ENCODE peak calls at places on chromosomes 6 and 20, in six cellular contexts. One of them, this sample, is unnamed. For H3K4me1, the result is how much of the 10 kb centered on the place peaks cover.

GRCh38 chr20:61316351-61316750 is 64.3 kb downstream of the CDH4 start:
- DNase-seq in astrocyte: no peak
- DNase-seq in GM23248: no peak
- DNase-seq in PC-3: no peak
- DNase-seq in HCT116: no peak
- DNase-seq in OCI-LY7: no peak
- DNase-seq in this sample: no peak

GRCh38 chr6:15089569-15090144 is 156.2 kb upstream of the JARID2 start:
- DNase-seq in GM23248: no peak
- DNase-seq in astrocyte: no peak
- DNase-seq in PC-3: peak
- DNase-seq in HCT116: no peak
- DNase-seq in OCI-LY7: no peak
- DNase-seq in this sample: no peak

GRCh38 chr6:2351807-2352431 is 106.5 kb upstream of the GMDS start:
- DNase-seq in astrocyte: peak
- DNase-seq in PC-3: no peak
- DNase-seq in HCT116: no peak
- DNase-seq in GM23248: peak
- DNase-seq in OCI-LY7: no peak
- DNase-seq in this sample: no peak

GRCh38 chr20:35673884-35674283 is 9.2 kb upstream of the CPNE1 start:
- DNase-seq in GM23248: no peak
- DNase-seq in astrocyte: no peak
- DNase-seq in HCT116: no peak
- DNase-seq in OCI-LY7: no peak
- DNase-seq in PC-3: no peak
- DNase-seq in this sample: no peak

GRCh38 chr6:117463762-117464665 is 18.5 kb upstream of the DCBLD1 start:
- DNase-seq in PC-3: peak
- DNase-seq in HCT116: no peak
- DNase-seq in astrocyte: peak
- DNase-seq in GM23248: peak
- DNase-seq in OCI-LY7: no peak
- DNase-seq in this sample: no peak

GRCh38 chr6:67131827-67132226 is 1424.8 kb upstream of the EYS start:
- DNase-seq in HCT116: no peak
- DNase-seq in PC-3: peak
- DNase-seq in OCI-LY7: no peak
- DNase-seq in astrocyte: peak
- DNase-seq in GM23248: no peak
- DNase-seq in this sample: no peak

GRCh38 chr6:148760568-148761531 is 14.0 kb downstream of the UST start:
- DNase-seq in OCI-LY7: peak
- DNase-seq in astrocyte: peak
- DNase-seq in PC-3: no peak
- DNase-seq in GM23248: peak
- DNase-seq in HCT116: no peak
- DNase-seq in this sample: no peak

GRCh38 chr20:64106435-64106961 is 867 bp downstream of the NPBWR2 start:
- DNase-seq in astrocyte: no peak
- DNase-seq in OCI-LY7: no peak
- DNase-seq in PC-3: no peak
- DNase-seq in HCT116: no peak
- DNase-seq in GM23248: no peak
- DNase-seq in this sample: no peak

GRCh38 chr6:111614833-111615582 is 9.3 kb upstream of the TRAF3IP2 start:
- DNase-seq in HCT116: no peak
- DNase-seq in GM23248: no peak
- DNase-seq in PC-3: no peak
- DNase-seq in astrocyte: no peak
- DNase-seq in OCI-LY7: no peak
- DNase-seq in this sample: no peak

GRCh38 chr6:122026572-122027369 is 372.7 kb upstream of the HSF2 start:
- DNase-seq in PC-3: no peak
- DNase-seq in GM23248: no peak
- DNase-seq in astrocyte: no peak
- DNase-seq in OCI-LY7: no peak
- DNase-seq in HCT116: no peak
- DNase-seq in this sample: no peak

GRCh38 chr6:146767632-146768031 is 168.9 kb downstream of the ADGB start:
- DNase-seq in astrocyte: no peak
- DNase-seq in PC-3: no peak
- DNase-seq in OCI-LY7: no peak
- DNase-seq in HCT116: no peak
- DNase-seq in GM23248: no peak
- DNase-seq in this sample: no peak

GRCh38 chr6:75526502-75527127 is 33.0 kb upstream of the FILIP1 start:
- DNase-seq in OCI-LY7: peak
- DNase-seq in PC-3: peak
- DNase-seq in GM23248: peak
- DNase-seq in astrocyte: peak
- DNase-seq in HCT116: peak
- DNase-seq in this sample: no peak

GRCh38 chr6:38432479-38432878 is 207.2 kb downstream of the BTBD9 start:
- DNase-seq in GM23248: peak
- DNase-seq in OCI-LY7: no peak
- DNase-seq in HCT116: no peak
- DNase-seq in PC-3: peak
- DNase-seq in astrocyte: peak
- DNase-seq in this sample: no peak

GRCh38 chr20:40741507-40742106 is 52.6 kb upstream of the MAFB start:
- DNase-seq in PC-3: peak
- DNase-seq in astrocyte: peak
- DNase-seq in OCI-LY7: peak
- DNase-seq in HCT116: peak
- DNase-seq in GM23248: peak
- DNase-seq in this sample: no peak

GRCh38 chr20:20593447-20594170 is 118.8 kb downstream of the RALGAPA2 start:
- DNase-seq in HCT116: peak
- DNase-seq in PC-3: peak
- DNase-seq in OCI-LY7: peak
- DNase-seq in GM23248: peak
- DNase-seq in astrocyte: peak
- DNase-seq in this sample: no peak

GRCh38 chr20:1185781-1186334 is 1.1 kb upstream of the TMEM74B start:
- DNase-seq in PC-3: peak
- DNase-seq in GM23248: peak
- DNase-seq in astrocyte: peak
- DNase-seq in HCT116: peak
- DNase-seq in OCI-LY7: peak
- DNase-seq in this sample: no peak

GRCh38 chr6:98929498-98930060 is 18.2 kb downstream of the FBXL4 start:
- DNase-seq in astrocyte: no peak
- DNase-seq in PC-3: no peak
- DNase-seq in OCI-LY7: no peak
- DNase-seq in HCT116: no peak
- DNase-seq in GM23248: no peak
- DNase-seq in this sample: no peak

GRCh38 chr6:134342972-134343371 is 25.1 kb upstream of the SGK1 start:
- DNase-seq in OCI-LY7: no peak
- DNase-seq in astrocyte: no peak
- DNase-seq in HCT116: no peak
- DNase-seq in GM23248: no peak
- DNase-seq in PC-3: no peak
- DNase-seq in this sample: peak

GRCh38 chr20:57030611-57031600 is 235.5 kb downstream of the BMP7 start:
- DNase-seq in astrocyte: peak
- DNase-seq in GM23248: peak
- DNase-seq in PC-3: peak
- DNase-seq in HCT116: no peak
- DNase-seq in OCI-LY7: no peak
- DNase-seq in this sample: no peak

GRCh38 chr6:90720404-90720803 is 133.5 kb upstream of the MAP3K7 start:
- DNase-seq in astrocyte: no peak
- DNase-seq in HCT116: no peak
- DNase-seq in GM23248: no peak
- DNase-seq in OCI-LY7: no peak
- DNase-seq in PC-3: no peak
- DNase-seq in this sample: no peak

GRCh38 chr6:100851819-100852218 is 29.3 kb downstream of the ASCC3 start:
- DNase-seq in OCI-LY7: no peak
- DNase-seq in HCT116: no peak
- DNase-seq in PC-3: no peak
- DNase-seq in astrocyte: no peak
- DNase-seq in GM23248: no peak
- DNase-seq in this sample: no peak

GRCh38 chr6:37985355-37985754 is 165.8 kb downstream of the ZFAND3 start:
- DNase-seq in PC-3: no peak
- DNase-seq in astrocyte: no peak
- DNase-seq in GM23248: no peak
- DNase-seq in HCT116: no peak
- DNase-seq in OCI-LY7: no peak
- DNase-seq in this sample: no peak

GRCh38 chr20:45044084-45044573 is 56.8 kb downstream of the KCNS1 start:
- DNase-seq in OCI-LY7: peak
- DNase-seq in PC-3: peak
- DNase-seq in HCT116: peak
- DNase-seq in GM23248: peak
- DNase-seq in astrocyte: peak
- DNase-seq in this sample: peak

GRCh38 chr6:140001851-140002301 is 627.4 kb upstream of the CITED2 start:
- DNase-seq in HCT116: no peak
- DNase-seq in GM23248: peak
- DNase-seq in PC-3: no peak
- DNase-seq in OCI-LY7: no peak
- DNase-seq in astrocyte: peak
- DNase-seq in this sample: no peak

GRCh38 chr20:31587545-31588389 is 17.3 kb upstream of the ID1 start:
- DNase-seq in astrocyte: no peak
- DNase-seq in GM23248: peak
- DNase-seq in PC-3: no peak
- DNase-seq in OCI-LY7: no peak
- DNase-seq in HCT116: no peak
- DNase-seq in this sample: no peak

DNA sequence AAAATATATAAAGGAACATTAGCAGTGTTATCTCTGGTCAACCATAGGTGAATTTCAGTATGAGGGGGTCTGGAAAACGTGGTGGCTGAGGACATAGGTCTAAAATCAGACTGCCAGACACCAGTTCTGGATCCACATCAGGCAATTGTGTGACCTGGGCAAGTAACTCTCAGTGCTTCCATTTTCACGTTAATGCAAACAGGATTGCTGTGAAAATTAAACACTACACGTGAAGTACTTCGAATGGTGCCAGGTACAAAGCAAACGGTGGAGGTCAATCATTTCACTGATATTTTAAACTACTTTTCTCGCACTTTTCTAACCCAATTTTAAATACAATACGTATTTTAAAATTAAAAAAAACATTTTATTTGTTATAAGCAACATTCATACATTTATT is 315.7 kb downstream of the TRDN start:
- DNase-seq in OCI-LY7: no peak
- DNase-seq in GM23248: no peak
- DNase-seq in PC-3: no peak
- DNase-seq in HCT116: no peak
- DNase-seq in astrocyte: no peak
- DNase-seq in this sample: no peak
- H2AFZ ChIP-seq in OCI-LY7: no peak
- H2AFZ ChIP-seq in GM23248: no peak
- H2AFZ ChIP-seq in PC-3: no peak
- H2AFZ ChIP-seq in HCT116: no peak
- H2AFZ ChIP-seq in astrocyte: no peak
- H2AFZ ChIP-seq in this sample: no peak

DNA sequence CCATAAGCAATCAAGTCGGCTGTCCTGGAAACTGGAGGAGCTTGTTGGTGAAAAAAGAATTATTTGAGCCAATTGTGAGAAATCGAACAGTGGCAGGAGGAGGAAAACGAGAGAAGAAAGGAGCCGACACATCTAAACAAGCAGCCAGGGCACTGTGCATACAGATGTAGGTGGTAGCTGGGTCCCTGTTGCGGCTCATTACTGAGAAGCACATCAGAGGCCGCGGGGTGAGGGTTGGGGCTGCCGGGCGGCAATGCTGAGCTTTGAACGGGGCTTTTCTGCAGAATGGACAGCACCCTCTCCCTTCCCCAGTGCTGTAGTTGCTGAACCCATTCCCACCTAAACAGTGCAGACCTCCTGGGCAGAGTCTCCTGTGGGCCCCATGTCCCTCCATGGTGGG is 4.1 kb upstream of the LEMD2 start:
- DNase-seq in astrocyte: no peak
- DNase-seq in GM23248: no peak
- DNase-seq in OCI-LY7: no peak
- DNase-seq in PC-3: no peak
- DNase-seq in HCT116: no peak
- DNase-seq in this sample: no peak
- H3K4me2 ChIP-seq in astrocyte: no peak
- H3K4me2 ChIP-seq in GM23248: no peak
- H3K4me2 ChIP-seq in OCI-LY7: no peak
- H3K4me2 ChIP-seq in PC-3: no peak
- H3K4me2 ChIP-seq in HCT116: no peak
- H3K4me2 ChIP-seq in this sample: no peak

DNA sequence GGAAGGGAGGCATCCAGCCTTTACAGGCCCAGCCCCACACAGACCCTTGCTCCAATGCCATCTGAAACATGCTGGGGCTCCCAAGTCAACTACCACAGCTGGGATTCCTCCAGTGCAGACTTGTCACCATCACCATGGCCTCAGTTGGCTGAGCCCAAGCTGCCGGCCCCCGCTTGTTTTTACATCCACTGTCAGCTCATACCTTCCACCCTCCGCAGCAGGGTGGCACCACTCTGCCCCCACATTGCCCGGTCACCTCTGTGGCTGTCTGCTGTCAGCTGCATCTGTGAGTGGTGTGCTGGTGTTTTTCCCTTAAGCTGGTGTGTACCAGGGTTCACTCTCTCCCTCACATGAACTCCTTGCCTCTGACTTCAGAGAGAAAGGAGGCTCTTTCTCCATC is 26.0 kb downstream of the GFOD1 start:
- DNase-seq in GM23248: no peak
- DNase-seq in OCI-LY7: no peak
- DNase-seq in PC-3: no peak
- DNase-seq in HCT116: no peak
- DNase-seq in astrocyte: no peak
- DNase-seq in this sample: no peak
- H3K4me1 ChIP-seq in GM23248: under half
- H3K4me1 ChIP-seq in OCI-LY7: half or more
- H3K4me1 ChIP-seq in PC-3: under half
- H3K4me1 ChIP-seq in HCT116: under half
- H3K4me1 ChIP-seq in astrocyte: under half
- H3K4me1 ChIP-seq in this sample: under half

GRCh38 chr20:58630063-58630462 is 21.0 kb upstream of the STX16 start:
- DNase-seq in HCT116: no peak
- DNase-seq in GM23248: peak
- DNase-seq in astrocyte: peak
- DNase-seq in PC-3: peak
- DNase-seq in OCI-LY7: no peak
- DNase-seq in this sample: no peak
- H2AFZ ChIP-seq in HCT116: no peak
- H2AFZ ChIP-seq in GM23248: no peak
- H2AFZ ChIP-seq in astrocyte: no peak
- H2AFZ ChIP-seq in PC-3: no peak
- H2AFZ ChIP-seq in OCI-LY7: no peak
- H2AFZ ChIP-seq in this sample: peak

GRCh38 chr6:120938164-120938875 is 396.0 kb downstream of the TBC1D32 start:
- DNase-seq in astrocyte: no peak
- DNase-seq in OCI-LY7: no peak
- DNase-seq in GM23248: no peak
- DNase-seq in HCT116: no peak
- DNase-seq in PC-3: no peak
- DNase-seq in this sample: no peak
- H3K4me2 ChIP-seq in astrocyte: no peak
- H3K4me2 ChIP-seq in OCI-LY7: no peak
- H3K4me2 ChIP-seq in GM23248: no peak
- H3K4me2 ChIP-seq in HCT116: no peak
- H3K4me2 ChIP-seq in PC-3: no peak
- H3K4me2 ChIP-seq in this sample: no peak

This sample was measured in keratinocyte.